ENCODE peak calls at places on chromosomes 4 and X, in eight cellular contexts. B, Y, J, H, M, Z, X and I are unnamed samples.

GRCh38 chr4:175971393-175972179 is 94.1 kb upstream of the WDR17 start:
- DNase-seq in B (no peak), Y (no peak), J (no peak), H (no peak), M (no peak), Z (peak), X (peak), I (no peak)

GRCh38 chrX:65821721-65822496 is 154.5 kb downstream of the MSN start:
- DNase-seq in B (no peak), Y (peak), J (peak), H (no peak), M (no peak), Z (peak), X (peak), I (no peak)

GRCh38 chrX:109709129-109709631 is 23.9 kb downstream of the ACSL4 start:
- DNase-seq in B (no peak), Y (peak), J (no peak), H (no peak), M (no peak), Z (peak), X (no peak), I (no peak)

GRCh38 chr4:30757357-30757756 is 37.2 kb downstream of the PCDH7 start:
- DNase-seq in B (peak), Y (no peak), J (no peak), H (peak), M (no peak), Z (no peak), X (no peak), I (no peak)

GRCh38 chr4:154231796-154232478 is 259.7 kb downstream of the DCHS2 start:
- DNase-seq in B (no peak), Y (no peak), J (no peak), H (no peak), M (no peak), Z (no peak), X (no peak), I (no peak)

GRCh38 chrX:43958529-43958928 is 14.7 kb downstream of the NDP start:
- DNase-seq in B (peak), Y (peak), J (no peak), H (peak), M (no peak), Z (peak), X (peak), I (peak)

GRCh38 chr4:47705326-47705981 is 132.4 kb downstream of the CORIN start:
- DNase-seq in B (peak), Y (peak), J (no peak), H (no peak), M (no peak), Z (peak), X (no peak), I (no peak)

GRCh38 chr4:151991884-151992166 is 231.0 kb upstream of the GATB start:
- DNase-seq in B (no peak), Y (no peak), J (no peak), H (no peak), M (no peak), Z (no peak), X (no peak), I (no peak)

GRCh38 chr4:7803992-7804758 is 135.5 kb downstream of the AFAP1 start:
- DNase-seq in B (peak), Y (peak), J (peak), H (peak), M (peak), Z (peak), X (peak), I (peak)

GRCh38 chr4:145132521-145133098 is 34.5 kb downstream of the ABCE1 start:
- DNase-seq in B (no peak), Y (peak), J (no peak), H (peak), M (no peak), Z (no peak), X (no peak), I (no peak)

GRCh38 chr4:36281384-36282106 is at the start of gene DTHD1:
- DNase-seq in B (no peak), Y (no peak), J (no peak), H (no peak), M (no peak), Z (no peak), X (no peak), I (no peak)

GRCh38 chr4:123943976-123944375 is 547.4 kb downstream of the SPRY1 start:
- DNase-seq in B (no peak), Y (no peak), J (no peak), H (no peak), M (no peak), Z (no peak), X (no peak), I (no peak)

GRCh38 chrX:65837875-65838549 is 170.6 kb downstream of the MSN start:
- DNase-seq in B (no peak), Y (no peak), J (no peak), H (no peak), M (no peak), Z (no peak), X (no peak), I (no peak)

GRCh38 chr4:40918330-40918729 is 168.6 kb downstream of the NSUN7 start:
- DNase-seq in B (peak), Y (no peak), J (no peak), H (peak), M (no peak), Z (no peak), X (no peak), I (no peak)

GRCh38 chr4:40190880-40191815 is 5.7 kb upstream of the RHOH start:
- DNase-seq in B (no peak), Y (no peak), J (no peak), H (no peak), M (no peak), Z (no peak), X (no peak), I (no peak)